ENCODE peak calls at places on chromosomes 13 and 19, in ten cellular contexts. One of them, this sample, is unnamed.

GRCh38 chr19:10713317-10713716 is 4.6 kb upstream of the DNM2 start:
- DNase-seq in MG63: no peak
- DNase-seq in choroid plexus epithelial cell: no peak
- DNase-seq in SW 1271: no peak
- DNase-seq in NAMALWA: no peak
- DNase-seq in astrocyte of the spinal cord: no peak
- DNase-seq in tibial artery: no peak
- DNase-seq in posterior cingulate gyrus: no peak
- DNase-seq in stimulated activated effector memory CD8-positive, alpha-beta T cell treated with anti-CD3 and anti-CD28 coated beads, Interleukin-12 subunit alpha, Interleukin-12 subunit beta, amount 100 ng/mL, for 72 hours: no peak
- DNase-seq in omental fat pad: no peak
- DNase-seq in this sample: no peak

GRCh38 chr13:66222926-66223325 is 1007.2 kb downstream of the PCDH9 start:
- DNase-seq in MG63: no peak
- DNase-seq in choroid plexus epithelial cell: no peak
- DNase-seq in SW 1271: no peak
- DNase-seq in NAMALWA: no peak
- DNase-seq in astrocyte of the spinal cord: no peak
- DNase-seq in tibial artery: no peak
- DNase-seq in posterior cingulate gyrus: no peak
- DNase-seq in stimulated activated effector memory CD8-positive, alpha-beta T cell treated with anti-CD3 and anti-CD28 coated beads, Interleukin-12 subunit alpha, Interleukin-12 subunit beta, amount 100 ng/mL, for 72 hours: no peak
- DNase-seq in omental fat pad: no peak
- DNase-seq in this sample: no peak

GRCh38 chr13:106083620-106084350 is 451.7 kb downstream of the EFNB2 start:
- DNase-seq in MG63: peak; percentile 15
- DNase-seq in choroid plexus epithelial cell: peak; percentile 78
- DNase-seq in SW 1271: peak; percentile 1
- DNase-seq in NAMALWA: no peak
- DNase-seq in astrocyte of the spinal cord: peak; percentile 61
- DNase-seq in tibial artery: no peak
- DNase-seq in posterior cingulate gyrus: peak; percentile 41
- DNase-seq in stimulated activated effector memory CD8-positive, alpha-beta T cell treated with anti-CD3 and anti-CD28 coated beads, Interleukin-12 subunit alpha, Interleukin-12 subunit beta, amount 100 ng/mL, for 72 hours: no peak
- DNase-seq in omental fat pad: no peak
- DNase-seq in this sample: no peak

GRCh38 chr19:7527516-7528191 is 5.2 kb downstream of the MCOLN1 start:
- DNase-seq in MG63: no peak
- DNase-seq in choroid plexus epithelial cell: no peak
- DNase-seq in SW 1271: no peak
- DNase-seq in NAMALWA: no peak
- DNase-seq in astrocyte of the spinal cord: no peak
- DNase-seq in tibial artery: no peak
- DNase-seq in posterior cingulate gyrus: no peak
- DNase-seq in stimulated activated effector memory CD8-positive, alpha-beta T cell treated with anti-CD3 and anti-CD28 coated beads, Interleukin-12 subunit alpha, Interleukin-12 subunit beta, amount 100 ng/mL, for 72 hours: no peak
- DNase-seq in omental fat pad: no peak
- DNase-seq in this sample: no peak

GRCh38 chr19:44753932-44754742 is 5.6 kb downstream of the BCL3 start:
- DNase-seq in MG63: peak; percentile 94
- DNase-seq in choroid plexus epithelial cell: peak; percentile 90
- DNase-seq in SW 1271: peak; percentile 61
- DNase-seq in NAMALWA: peak; percentile 65
- DNase-seq in astrocyte of the spinal cord: peak; percentile 92
- DNase-seq in tibial artery: peak; percentile 95
- DNase-seq in posterior cingulate gyrus: peak; percentile 29
- DNase-seq in stimulated activated effector memory CD8-positive, alpha-beta T cell treated with anti-CD3 and anti-CD28 coated beads, Interleukin-12 subunit alpha, Interleukin-12 subunit beta, amount 100 ng/mL, for 72 hours: peak; percentile 93
- DNase-seq in omental fat pad: peak; percentile 88
- DNase-seq in this sample: peak; percentile 74

GRCh38 chr19:17834350-17835181 is 13.2 kb downstream of the JAK3 start:
- DNase-seq in MG63: no peak
- DNase-seq in choroid plexus epithelial cell: no peak
- DNase-seq in SW 1271: no peak
- DNase-seq in NAMALWA: no peak
- DNase-seq in astrocyte of the spinal cord: no peak
- DNase-seq in tibial artery: no peak
- DNase-seq in posterior cingulate gyrus: no peak
- DNase-seq in stimulated activated effector memory CD8-positive, alpha-beta T cell treated with anti-CD3 and anti-CD28 coated beads, Interleukin-12 subunit alpha, Interleukin-12 subunit beta, amount 100 ng/mL, for 72 hours: no peak
- DNase-seq in omental fat pad: no peak
- DNase-seq in this sample: no peak

GRCh38 chr13:109336730-109337129 is 449.7 kb downstream of the IRS2 start:
- DNase-seq in MG63: no peak
- DNase-seq in choroid plexus epithelial cell: peak; percentile 95
- DNase-seq in SW 1271: peak; percentile 32
- DNase-seq in NAMALWA: no peak
- DNase-seq in astrocyte of the spinal cord: peak; percentile 74
- DNase-seq in tibial artery: no peak
- DNase-seq in posterior cingulate gyrus: no peak
- DNase-seq in stimulated activated effector memory CD8-positive, alpha-beta T cell treated with anti-CD3 and anti-CD28 coated beads, Interleukin-12 subunit alpha, Interleukin-12 subunit beta, amount 100 ng/mL, for 72 hours: no peak
- DNase-seq in omental fat pad: no peak
- DNase-seq in this sample: peak; percentile 53

GRCh38 chr13:94674609-94675348 is 37.6 kb downstream of the SOX21 start:
- DNase-seq in MG63: peak; percentile 20
- DNase-seq in choroid plexus epithelial cell: peak; percentile 60
- DNase-seq in SW 1271: peak; percentile 39
- DNase-seq in NAMALWA: peak; percentile 85
- DNase-seq in astrocyte of the spinal cord: peak; percentile 34
- DNase-seq in tibial artery: no peak
- DNase-seq in posterior cingulate gyrus: peak; percentile 32
- DNase-seq in stimulated activated effector memory CD8-positive, alpha-beta T cell treated with anti-CD3 and anti-CD28 coated beads, Interleukin-12 subunit alpha, Interleukin-12 subunit beta, amount 100 ng/mL, for 72 hours: peak; percentile 64
- DNase-seq in omental fat pad: peak; percentile 41
- DNase-seq in this sample: no peak